ENCODE peak calls at places on chromosomes 7 and 10, in six cellular contexts. E, G, Z, R, Q and I are unnamed samples.

GRCh38 chr7:7583731-7584130 is 17.0 kb downstream of the MIOS start:
- DNase-seq in G (no peak), Q (no peak), Z (no peak), R (no peak), E (no peak), I (no peak)

GRCh38 chr7:52269669-52270068 is 765.8 kb upstream of the POM121L12 start:
- DNase-seq in Z (no peak), Q (no peak), R (no peak), G (no peak), E (no peak), I (no peak)

GRCh38 chr7:24349339-24349738 is 65.3 kb downstream of the NPY start:
- DNase-seq in G (no peak), Z (no peak), E (no peak), R (no peak), Q (no peak), I (no peak)

GRCh38 chr10:37582237-37582636 is 275.2 kb downstream of the ZNF248 start:
- DNase-seq in Z (no peak), E (no peak), G (no peak), R (no peak), Q (no peak), I (no peak)

GRCh38 chr10:17415046-17415643 is 39.2 kb downstream of the ST8SIA6 start:
- DNase-seq in Z (no peak), Q (no peak), G (no peak), R (no peak), E (no peak), I (no peak)

GRCh38 chr10:7788640-7789335 is 811 bp downstream of the ATP5F1C start:
- DNase-seq in G (no peak), Q (no peak), R (peak), Z (no peak), E (no peak), I (no peak)

GRCh38 chr7:129525225-129525862 is 23.0 kb downstream of the SMKR1 start:
- DNase-seq in R (no peak), E (no peak), G (no peak), Q (no peak), Z (no peak), I (no peak)

GRCh38 chr7:12322287-12322902 is 81.3 kb downstream of the VWDE start:
- DNase-seq in G (peak), Z (no peak), R (peak), E (no peak), Q (peak), I (no peak)

GRCh38 chr7:6252748-6253147 is 19.7 kb downstream of the CYTH3 start:
- DNase-seq in G (no peak), E (no peak), R (no peak), Q (no peak), Z (no peak), I (no peak)

GRCh38 chr10:118798186-118798811 is 43.5 kb upstream of the CACUL1 start:
- DNase-seq in E (peak), G (no peak), Z (no peak), R (no peak), Q (no peak), I (no peak)

GRCh38 chr7:89680161-89680560 is 474.1 kb upstream of the STEAP1 start:
- DNase-seq in Q (no peak), R (no peak), G (no peak), Z (no peak), E (no peak), I (no peak)

GRCh38 chr7:157490465-157490912 is 153.7 kb downstream of the DNAJB6 start:
- DNase-seq in E (no peak), R (peak), Z (no peak), G (peak), Q (peak), I (no peak)

GRCh38 chr7:31134246-31135188 is 82.4 kb downstream of the ADCYAP1R1 start:
- DNase-seq in Z (peak), Q (no peak), E (peak), R (peak), G (no peak), I (peak)

GRCh38 chr7:155212301-155213015 is 85.2 kb upstream of the INSIG1 start:
- DNase-seq in Z (no peak), E (no peak), Q (no peak), R (no peak), G (no peak), I (no peak)

GRCh38 chr10:88954458-88955083 is 2.0 kb upstream of the ACTA2 start:
- DNase-seq in R (no peak), Q (no peak), G (no peak), E (no peak), Z (no peak), I (no peak)

GRCh38 chr10:69374931-69375306 is 41.8 kb downstream of the TACR2 start:
- DNase-seq in E (no peak), Z (no peak), R (no peak), Q (no peak), G (no peak), I (no peak)

GRCh38 chr7:66779669-66780408 is 39.3 kb downstream of the RABGEF1 start:
- DNase-seq in G (no peak), R (no peak), Z (no peak), Q (no peak), E (no peak), I (no peak)

GRCh38 chr7:74226633-74227032 is 16.8 kb downstream of the LAT2 start:
- DNase-seq in R (no peak), Q (no peak), Z (peak), E (no peak), G (no peak), I (no peak)

GRCh38 chr7:82049442-82049841 is 279.6 kb upstream of the HGF start:
- DNase-seq in G (no peak), R (no peak), E (no peak), Q (no peak), Z (no peak), I (no peak)

GRCh38 chr7:65373608-65374351 is at the start of gene ZNF92:
- DNase-seq in R (peak), Z (peak), G (peak), Q (peak), E (peak), I (peak)

GRCh38 chr10:95217476-95217875 is 23.4 kb downstream of the ACSM6 start:
- DNase-seq in G (no peak), Z (no peak), E (no peak), R (no peak), Q (no peak), I (no peak)

GRCh38 chr10:90317172-90317571 is 540.7 kb downstream of the HTR7 start:
- DNase-seq in Q (no peak), Z (no peak), R (no peak), G (no peak), E (no peak), I (no peak)

GRCh38 chr7:132782777-132783633 is 206.7 kb upstream of the PLXNA4 start:
- DNase-seq in G (no peak), Q (no peak), E (no peak), Z (no peak), R (no peak), I (no peak)

GRCh38 chr7:76317782-76318487 is 15.5 kb downstream of the HSPB1 start:
- DNase-seq in Z (peak), Q (peak), E (peak), R (peak), G (peak), I (peak)

GRCh38 chr10:97024181-97025073 is 161.3 kb downstream of the SLIT1 start:
- DNase-seq in Q (no peak), E (no peak), G (no peak), R (no peak), Z (no peak), I (no peak)

GRCh38 chr7:94696981-94697670 is 41.2 kb upstream of the SGCE start:
- DNase-seq in R (no peak), Z (no peak), G (no peak), E (peak), Q (no peak), I (no peak)

GRCh38 chr10:70503776-70504175 is 25.2 kb downstream of the PALD1 start:
- DNase-seq in G (no peak), Q (no peak), Z (no peak), E (no peak), R (peak), I (no peak)

GRCh38 chr10:83625831-83626360 is 513.4 kb upstream of the GHITM start:
- DNase-seq in Z (no peak), R (no peak), G (no peak), Q (no peak), E (no peak), I (no peak)

GRCh38 chr10:14671383-14671782 is 103.3 kb downstream of the FAM107B start:
- DNase-seq in E (peak), R (no peak), Z (peak), Q (no peak), G (no peak), I (no peak)

GRCh38 chr7:98994046-98994944 is 116.0 kb downstream of the TRRAP start:
- DNase-seq in E (no peak), R (no peak), Q (no peak), Z (no peak), G (no peak), I (no peak)

GRCh38 chr7:134809611-134810010 is 30.2 kb downstream of the CALD1 start:
- DNase-seq in E (no peak), Z (no peak), Q (no peak), G (no peak), R (no peak), I (no peak)

GRCh38 chr10:78718032-78718572 is 350.7 kb upstream of the ZMIZ1 start:
- DNase-seq in R (no peak), E (no peak), Z (no peak), G (no peak), Q (no peak), I (no peak)

GRCh38 chr10:12780634-12781601 is 220.6 kb downstream of the CCDC3 start:
- DNase-seq in R (no peak), G (no peak), Z (no peak), Q (no peak), E (peak), I (no peak)

GRCh38 chr10:20970708-20971107 is 73.6 kb upstream of the NEBL start:
- DNase-seq in R (peak), G (no peak), Z (no peak), Q (no peak), E (no peak), I (no peak)

GRCh38 chr7:92698237-92698841 is 108.1 kb upstream of the FAM133B start:
- DNase-seq in Q (no peak), G (no peak), R (no peak), E (peak), Z (peak), I (peak)

GRCh38 chr10:125694874-125695273 is 11.9 kb upstream of the TEX36 start:
- DNase-seq in R (no peak), E (no peak), Z (no peak), Q (no peak), G (no peak), I (no peak)

GRCh38 chr7:156703773-156704482 is 63.4 kb downstream of the RNF32 start:
- DNase-seq in G (no peak), E (no peak), R (no peak), Z (no peak), Q (no peak), I (no peak)

GRCh38 chr7:90251304-90251635 is 6.3 kb downstream of the CFAP69 start:
- DNase-seq in E (no peak), G (no peak), R (no peak), Q (no peak), Z (no peak), I (no peak)

GRCh38 chr10:52883996-52884871 is 111.7 kb upstream of the MBL2 start:
- DNase-seq in Q (no peak), E (no peak), G (no peak), R (peak), Z (no peak), I (peak)